ENCODE peak calls at places on chromosome 17, in ten cellular contexts. One of them, this sample, is unnamed.

GRCh38 chr17:57668332-57668731 is 76.8 kb downstream of the CCDC182 start:
- DNase-seq in H1: no peak
- DNase-seq in esophagus squamous epithelium: no peak
- DNase-seq in stomach: peak; percentile 7
- DNase-seq in suprapubic skin: no peak
- DNase-seq in HCT116: no peak
- DNase-seq in lung: no peak
- DNase-seq in keratinocyte: no peak
- DNase-seq in heart right ventricle: no peak
- DNase-seq in IMR-90: no peak
- DNase-seq in this sample: peak; percentile 32

GRCh38 chr17:40190197-40191021 is 13.1 kb downstream of the RAPGEFL1 start:
- DNase-seq in keratinocyte: no peak
- DNase-seq in lung: no peak
- DNase-seq in heart right ventricle: no peak
- DNase-seq in H1: no peak
- DNase-seq in suprapubic skin: no peak
- DNase-seq in esophagus squamous epithelium: no peak
- DNase-seq in HCT116: no peak
- DNase-seq in stomach: no peak
- DNase-seq in IMR-90: no peak
- DNase-seq in this sample: no peak

GRCh38 chr17:58262149-58262548 is 18.6 kb downstream of the MPO start:
- DNase-seq in esophagus squamous epithelium: no peak
- DNase-seq in H1: no peak
- DNase-seq in keratinocyte: no peak
- DNase-seq in IMR-90: no peak
- DNase-seq in suprapubic skin: no peak
- DNase-seq in stomach: no peak
- DNase-seq in heart right ventricle: no peak
- DNase-seq in HCT116: no peak
- DNase-seq in lung: peak; percentile 9
- DNase-seq in this sample: peak; percentile 36

GRCh38 chr17:45364531-45365390 is 47.9 kb upstream of the MAP3K14 start:
- DNase-seq in H1: peak; percentile 89
- DNase-seq in lung: no peak
- DNase-seq in heart right ventricle: no peak
- DNase-seq in HCT116: no peak
- DNase-seq in esophagus squamous epithelium: no peak
- DNase-seq in keratinocyte: no peak
- DNase-seq in stomach: no peak
- DNase-seq in suprapubic skin: peak; percentile 67
- DNase-seq in IMR-90: peak; percentile 37
- DNase-seq in this sample: no peak

GRCh38 chr17:79558573-79558900 is 52.3 kb downstream of the RBFOX3 start:
- DNase-seq in suprapubic skin: no peak
- DNase-seq in stomach: no peak
- DNase-seq in IMR-90: no peak
- DNase-seq in HCT116: no peak
- DNase-seq in heart right ventricle: no peak
- DNase-seq in lung: no peak
- DNase-seq in keratinocyte: no peak
- DNase-seq in H1: no peak
- DNase-seq in esophagus squamous epithelium: no peak
- DNase-seq in this sample: no peak

GRCh38 chr17:78211032-78211431 is 3.0 kb upstream of the BIRC5 start:
- DNase-seq in heart right ventricle: no peak
- DNase-seq in IMR-90: no peak
- DNase-seq in esophagus squamous epithelium: no peak
- DNase-seq in HCT116: no peak
- DNase-seq in suprapubic skin: no peak
- DNase-seq in keratinocyte: no peak
- DNase-seq in lung: no peak
- DNase-seq in H1: no peak
- DNase-seq in stomach: no peak
- DNase-seq in this sample: no peak

GRCh38 chr17:48597775-48598631 is 4.4 kb upstream of the HOXB5 start:
- DNase-seq in lung: peak; percentile 47
- DNase-seq in heart right ventricle: no peak
- DNase-seq in H1: no peak
- DNase-seq in HCT116: no peak
- DNase-seq in stomach: peak; percentile 47
- DNase-seq in IMR-90: peak; percentile 88
- DNase-seq in suprapubic skin: no peak
- DNase-seq in esophagus squamous epithelium: no peak
- DNase-seq in keratinocyte: no peak
- DNase-seq in this sample: peak; percentile 68

GRCh38 chr17:61285483-61286320 is 113.9 kb upstream of the TBX2 start:
- DNase-seq in IMR-90: peak; percentile 98
- DNase-seq in HCT116: no peak
- DNase-seq in suprapubic skin: no peak
- DNase-seq in H1: no peak
- DNase-seq in stomach: no peak
- DNase-seq in keratinocyte: no peak
- DNase-seq in lung: no peak
- DNase-seq in heart right ventricle: peak; percentile 66
- DNase-seq in esophagus squamous epithelium: no peak
- DNase-seq in this sample: no peak

GRCh38 chr17:74157366-74157765 is 46.1 kb upstream of the RPL38 start:
- DNase-seq in esophagus squamous epithelium: no peak
- DNase-seq in lung: no peak
- DNase-seq in keratinocyte: no peak
- DNase-seq in suprapubic skin: no peak
- DNase-seq in HCT116: no peak
- DNase-seq in heart right ventricle: no peak
- DNase-seq in IMR-90: no peak
- DNase-seq in stomach: no peak
- DNase-seq in H1: no peak
- DNase-seq in this sample: no peak

GRCh38 chr17:3668279-3669084 is at the start of the genes EMC6 and TAX1BP3:
- DNase-seq in heart right ventricle: peak; percentile 98
- DNase-seq in IMR-90: peak; percentile 96
- DNase-seq in H1: peak; percentile 95
- DNase-seq in suprapubic skin: peak; percentile 99
- DNase-seq in lung: peak; percentile 98
- DNase-seq in stomach: peak; percentile 100
- DNase-seq in esophagus squamous epithelium: peak; percentile 88
- DNase-seq in keratinocyte: peak; percentile 90
- DNase-seq in HCT116: peak; percentile 93
- DNase-seq in this sample: peak; percentile 99

GRCh38 chr17:58932956-58933355 is 173.7 kb downstream of the TRIM37 start:
- DNase-seq in suprapubic skin: no peak
- DNase-seq in HCT116: no peak
- DNase-seq in keratinocyte: no peak
- DNase-seq in IMR-90: no peak
- DNase-seq in stomach: no peak
- DNase-seq in H1: no peak
- DNase-seq in heart right ventricle: no peak
- DNase-seq in esophagus squamous epithelium: no peak
- DNase-seq in lung: no peak
- DNase-seq in this sample: no peak

GRCh38 chr17:80486692-80487091 is 10.3 kb upstream of the NPTX1 start:
- DNase-seq in suprapubic skin: no peak
- DNase-seq in esophagus squamous epithelium: no peak
- DNase-seq in IMR-90: no peak
- DNase-seq in H1: no peak
- DNase-seq in keratinocyte: no peak
- DNase-seq in lung: no peak
- DNase-seq in HCT116: no peak
- DNase-seq in heart right ventricle: no peak
- DNase-seq in stomach: no peak
- DNase-seq in this sample: no peak

GRCh38 chr17:5669191-5669590 is 84.9 kb upstream of the NLRP1 start:
- DNase-seq in keratinocyte: no peak
- DNase-seq in HCT116: no peak
- DNase-seq in lung: no peak
- DNase-seq in suprapubic skin: no peak
- DNase-seq in H1: no peak
- DNase-seq in IMR-90: no peak
- DNase-seq in heart right ventricle: no peak
- DNase-seq in stomach: no peak
- DNase-seq in esophagus squamous epithelium: no peak
- DNase-seq in this sample: no peak

GRCh38 chr17:5668557-5669138 is 84.3 kb upstream of the NLRP1 start:
- DNase-seq in lung: no peak
- DNase-seq in IMR-90: no peak
- DNase-seq in esophagus squamous epithelium: no peak
- DNase-seq in HCT116: no peak
- DNase-seq in heart right ventricle: no peak
- DNase-seq in H1: no peak
- DNase-seq in suprapubic skin: no peak
- DNase-seq in stomach: no peak
- DNase-seq in keratinocyte: no peak
- DNase-seq in this sample: no peak

GRCh38 chr17:5665164-5665563 is 80.9 kb upstream of the NLRP1 start:
- DNase-seq in heart right ventricle: no peak
- DNase-seq in keratinocyte: no peak
- DNase-seq in lung: no peak
- DNase-seq in suprapubic skin: no peak
- DNase-seq in IMR-90: no peak
- DNase-seq in H1: no peak
- DNase-seq in esophagus squamous epithelium: no peak
- DNase-seq in stomach: no peak
- DNase-seq in HCT116: no peak
- DNase-seq in this sample: no peak

GRCh38 chr17:5672141-5672540 is 87.8 kb upstream of the NLRP1 start:
- DNase-seq in keratinocyte: no peak
- DNase-seq in H1: no peak
- DNase-seq in HCT116: no peak
- DNase-seq in lung: no peak
- DNase-seq in esophagus squamous epithelium: no peak
- DNase-seq in stomach: no peak
- DNase-seq in heart right ventricle: no peak
- DNase-seq in IMR-90: no peak
- DNase-seq in suprapubic skin: no peak
- DNase-seq in this sample: no peak

DNA sequence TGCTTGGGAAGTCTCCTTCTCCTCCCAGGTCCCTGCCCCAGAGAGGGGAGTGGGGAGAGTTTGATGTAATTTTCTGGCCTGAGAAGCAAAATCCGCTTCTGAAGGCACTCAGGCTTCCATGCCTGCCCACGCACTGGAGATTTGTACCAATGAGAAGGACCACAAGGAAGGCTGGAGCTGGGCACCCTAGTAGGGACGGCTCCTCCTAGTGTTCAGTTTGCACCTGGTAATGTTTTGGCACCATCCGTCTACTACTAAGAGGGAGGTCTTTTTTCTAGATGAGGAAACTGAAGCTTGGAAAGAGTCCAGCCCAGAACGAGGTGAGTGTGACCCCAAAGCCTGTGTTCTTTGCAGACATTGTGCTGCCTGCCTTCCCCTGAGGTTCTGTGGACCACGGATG is 83.6 kb upstream of the NLRP1 start:
- DNase-seq in suprapubic skin: no peak
- DNase-seq in heart right ventricle: no peak
- DNase-seq in HCT116: peak; percentile 19
- DNase-seq in H1: no peak
- DNase-seq in esophagus squamous epithelium: no peak
- DNase-seq in keratinocyte: no peak
- DNase-seq in stomach: no peak
- DNase-seq in lung: no peak
- DNase-seq in IMR-90: no peak
- DNase-seq in this sample: no peak
- TF ChIP-seq CTCF in suprapubic skin: no peak
- TF ChIP-seq CTCF in heart right ventricle: no peak
- TF ChIP-seq CTCF in HCT116: peak; percentile 56
- TF ChIP-seq CTCF in H1: peak; percentile 39
- TF ChIP-seq CTCF in esophagus squamous epithelium: no peak
- TF ChIP-seq CTCF in keratinocyte: peak; percentile 44
- TF ChIP-seq CTCF in stomach: no peak
- TF ChIP-seq CTCF in lung: no peak
- TF ChIP-seq CTCF in IMR-90: no peak
- TF ChIP-seq CTCF in this sample: no peak

DNA sequence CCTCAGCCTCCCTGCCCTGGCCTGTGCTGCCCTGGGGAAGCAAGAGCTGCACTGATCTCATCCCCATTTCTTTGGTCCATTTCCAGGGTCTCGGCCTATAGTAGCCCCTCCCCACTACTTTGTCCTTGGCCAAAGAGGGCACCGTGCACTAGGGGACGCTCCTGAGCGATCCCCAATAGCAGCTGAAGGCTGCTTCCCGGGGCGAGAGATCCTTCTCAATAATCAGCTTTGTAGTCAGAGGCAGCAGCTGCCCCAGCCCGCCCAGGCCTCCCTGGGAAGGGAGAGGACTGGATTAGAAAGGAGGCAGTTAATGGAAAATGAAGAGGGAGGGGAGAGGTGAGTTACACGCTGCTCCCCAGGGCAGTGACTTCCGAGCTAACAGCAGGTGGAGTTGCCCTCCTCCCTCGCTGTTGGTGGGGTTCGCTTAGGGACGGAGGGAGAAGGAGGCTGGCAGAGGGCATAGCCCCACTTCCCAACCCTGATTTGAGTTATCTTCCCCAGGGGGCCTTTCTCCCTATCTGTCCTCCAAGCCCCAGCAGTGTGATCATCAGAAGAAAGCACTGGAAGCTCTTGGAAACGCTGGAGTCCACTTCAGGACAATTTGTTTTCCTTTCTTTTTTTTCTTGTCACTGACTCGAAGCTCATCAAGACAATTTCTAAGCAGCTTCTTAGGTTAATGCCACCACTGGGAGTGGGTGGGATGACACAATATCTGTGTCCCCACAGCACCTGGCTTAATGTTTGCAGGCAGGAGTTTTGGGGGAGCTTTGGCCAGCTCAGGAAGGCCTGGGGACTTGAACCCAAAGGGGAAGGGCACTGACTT is 2.6 kb downstream of the MXRA7 start:
- DNase-seq in suprapubic skin: no peak
- DNase-seq in heart right ventricle: no peak
- DNase-seq in stomach: no peak
- DNase-seq in esophagus squamous epithelium: no peak
- DNase-seq in lung: no peak
- DNase-seq in HCT116: no peak
- DNase-seq in IMR-90: no peak
- DNase-seq in keratinocyte: no peak
- DNase-seq in H1: peak; percentile 54
- DNase-seq in this sample: no peak
- H3K4me3 ChIP-seq in suprapubic skin: no peak overlapping the region
- H3K4me3 ChIP-seq in heart right ventricle: peak overlapping the region; percentile 70
- H3K4me3 ChIP-seq in stomach: peak overlapping the region; percentile 62
- H3K4me3 ChIP-seq in esophagus squamous epithelium: peak overlapping the region; percentile 69
- H3K4me3 ChIP-seq in lung: no peak overlapping the region
- H3K4me3 ChIP-seq in HCT116: peak overlapping the region; percentile 80
- H3K4me3 ChIP-seq in IMR-90: peak overlapping the region; percentile 58
- H3K4me3 ChIP-seq in keratinocyte: peak overlapping the region; percentile 75
- H3K4me3 ChIP-seq in H1: no peak overlapping the region
- H3K4me3 ChIP-seq in this sample: peak overlapping the region; percentile 90

GRCh38 chr17:38448208-38448776 is 20.0 kb downstream of the ARHGAP23 start:
- DNase-seq in IMR-90: peak; percentile 46
- DNase-seq in heart right ventricle: no peak
- DNase-seq in lung: no peak
- DNase-seq in H1: no peak
- DNase-seq in HCT116: no peak
- DNase-seq in esophagus squamous epithelium: no peak
- DNase-seq in suprapubic skin: no peak
- DNase-seq in keratinocyte: no peak
- DNase-seq in stomach: no peak
- DNase-seq in this sample: no peak
- H3K4me1 ChIP-seq in IMR-90: peaks cover 46% of the 10 kb centered on the region
- H3K4me1 ChIP-seq in heart right ventricle: peaks cover 81% of the 10 kb centered on the region
- H3K4me1 ChIP-seq in lung: peaks cover 39% of the 10 kb centered on the region
- H3K4me1 ChIP-seq in H1: peaks cover 22% of the 10 kb centered on the region
- H3K4me1 ChIP-seq in HCT116: peaks cover 61% of the 10 kb centered on the region
- H3K4me1 ChIP-seq in esophagus squamous epithelium: peaks cover 66% of the 10 kb centered on the region
- H3K4me1 ChIP-seq in suprapubic skin: peaks cover 66% of the 10 kb centered on the region
- H3K4me1 ChIP-seq in keratinocyte: peaks cover 65% of the 10 kb centered on the region
- H3K4me1 ChIP-seq in stomach: peaks cover 67% of the 10 kb centered on the region
- H3K4me1 ChIP-seq in this sample: peaks cover 73% of the 10 kb centered on the region

GRCh38 chr17:75271233-75271954 is 363 bp upstream of the MIF4GD start:
- DNase-seq in keratinocyte: no peak
- DNase-seq in stomach: peak; percentile 87
- DNase-seq in lung: peak; percentile 80
- DNase-seq in HCT116: no peak
- DNase-seq in heart right ventricle: peak; percentile 78
- DNase-seq in suprapubic skin: no peak
- DNase-seq in H1: no peak
- DNase-seq in IMR-90: no peak
- DNase-seq in esophagus squamous epithelium: no peak
- DNase-seq in this sample: no peak
- TF ChIP-seq CTCF in keratinocyte: peak; percentile 77
- TF ChIP-seq CTCF in stomach: peak; percentile 97
- TF ChIP-seq CTCF in lung: peak; percentile 57
- TF ChIP-seq CTCF in HCT116: peak; percentile 54
- TF ChIP-seq CTCF in heart right ventricle: peak; percentile 95
- TF ChIP-seq CTCF in suprapubic skin: peak; percentile 88
- TF ChIP-seq CTCF in H1: peak; percentile 86
- TF ChIP-seq CTCF in IMR-90: peak; percentile 90
- TF ChIP-seq CTCF in esophagus squamous epithelium: peak; percentile 93
- TF ChIP-seq CTCF in this sample: peak; percentile 82